ENCODE peak calls at places on chromosomes 2 and 18, in ten cellular contexts. B, W, U, Q, R, P, O, F, E and A are unnamed samples.

GRCh38 chr2:89767581-89768435 is 1076.3 kb downstream of the RPIA start:
- DNase-seq in O (no peak), B (no peak), E (no peak), W (no peak), R (no peak), Q (peak), F (no peak), U (no peak), P (no peak), A (no peak)

GRCh38 chr2:112579280-112579679 is 5.1 kb upstream of the CHCHD5 start:
- DNase-seq in B (no peak), R (no peak), E (no peak), W (no peak), Q (no peak), U (no peak), F (peak), P (no peak), O (no peak), A (no peak)

GRCh38 chr2:138665932-138666331 is 114.3 kb downstream of the NXPH2 start:
- DNase-seq in F (no peak), O (no peak), E (no peak), Q (no peak), R (no peak), P (no peak), B (no peak), W (no peak), U (no peak), A (no peak)

GRCh38 chr2:211879323-211879722 is 659.3 kb downstream of the ERBB4 start:
- DNase-seq in B (no peak), U (no peak), E (no peak), W (no peak), P (no peak), F (no peak), R (peak), O (no peak), Q (no peak), A (peak)

GRCh38 chr18:9319333-9319732 is 15.2 kb upstream of the TWSG1 start:
- DNase-seq in E (no peak), R (no peak), P (no peak), W (no peak), Q (no peak), F (no peak), O (no peak), U (no peak), B (no peak), A (no peak)

GRCh38 chr2:186641807-186642321 is 52.0 kb upstream of the FAM171B start:
- DNase-seq in O (no peak), U (peak), Q (peak), B (peak), R (no peak), P (no peak), F (peak), W (peak), E (peak), A (peak)

GRCh38 chr2:131014141-131014540 is 79.1 kb downstream of the FAM168B start:
- DNase-seq in O (no peak), E (no peak), R (no peak), P (no peak), Q (no peak), U (no peak), F (no peak), B (no peak), W (no peak), A (no peak)

GRCh38 chr2:219415580-219416232 is 2.5 kb upstream of the DES start:
- DNase-seq in P (no peak), E (no peak), O (no peak), R (no peak), B (no peak), Q (no peak), F (no peak), W (no peak), U (no peak), A (no peak)

GRCh38 chr2:112794131-112794733 is 9.9 kb upstream of the IL1A start:
- DNase-seq in R (peak), Q (peak), O (no peak), U (no peak), E (peak), P (no peak), F (no peak), W (no peak), B (no peak), A (no peak)

GRCh38 chr18:47191956-47192355 is 15.8 kb upstream of the IER3IP1 start:
- DNase-seq in W (no peak), E (no peak), Q (no peak), B (no peak), F (no peak), U (no peak), O (no peak), R (no peak), P (no peak), A (no peak)

GRCh38 chr2:96164459-96165184 is 19.4 kb upstream of the DUSP2 start:
- DNase-seq in W (peak), E (peak), F (no peak), Q (peak), B (no peak), R (no peak), O (no peak), U (no peak), P (no peak), A (no peak)

GRCh38 chr2:170307988-170308387 is 130.0 kb downstream of the MYO3B start:
- DNase-seq in B (no peak), E (no peak), P (no peak), R (no peak), U (no peak), Q (no peak), O (no peak), W (no peak), F (no peak), A (peak)

GRCh38 chr2:213627054-213627710 is 342.9 kb downstream of the SPAG16 start:
- DNase-seq in O (no peak), B (no peak), F (no peak), Q (peak), U (no peak), W (no peak), P (no peak), R (no peak), E (no peak), A (no peak)

GRCh38 chr2:214215107-214215506 is 195.7 kb upstream of the VWC2L start:
- DNase-seq in R (no peak), W (no peak), P (no peak), E (no peak), O (no peak), F (no peak), U (no peak), B (no peak), Q (no peak), A (no peak)

GRCh38 chr2:24843461-24843860 is 50.2 kb downstream of the CENPO start:
- DNase-seq in Q (no peak), B (no peak), U (no peak), E (no peak), W (no peak), R (no peak), F (no peak), P (no peak), O (no peak), A (no peak)

GRCh38 chr2:85954192-85954900 is 65.6 kb upstream of the ST3GAL5 start:
- DNase-seq in W (no peak), U (no peak), F (no peak), P (no peak), O (no peak), E (no peak), B (no peak), R (no peak), Q (no peak), A (no peak)

GRCh38 chr2:82779981-82780380 is 1679.1 kb downstream of the SUCLG1 start:
- DNase-seq in W (no peak), E (no peak), Q (no peak), R (no peak), U (no peak), P (no peak), O (no peak), F (no peak), B (no peak), A (no peak)

GRCh38 chr2:114651933-114652332 is 209.5 kb downstream of the DPP10 start:
- DNase-seq in O (no peak), F (no peak), R (no peak), B (no peak), E (no peak), Q (no peak), P (no peak), W (peak), U (no peak), A (no peak)

GRCh38 chr2:232482301-232483238 is 5.1 kb downstream of the ECEL1 start:
- DNase-seq in Q (no peak), O (peak), R (no peak), B (no peak), U (no peak), W (no peak), F (no peak), E (no peak), P (no peak), A (no peak)

GRCh38 chr2:11129598-11130449 is 25.4 kb upstream of the SLC66A3 start:
- DNase-seq in F (no peak), R (peak), P (peak), B (peak), U (peak), E (peak), O (peak), W (peak), Q (peak), A (peak)

GRCh38 chr2:218638372-218638771 is 21.1 kb downstream of the ZNF142 start:
- DNase-seq in O (no peak), E (no peak), U (no peak), W (no peak), F (no peak), P (no peak), Q (no peak), B (no peak), R (no peak), A (no peak)

GRCh38 chr2:112024896-112025491 is 30.1 kb upstream of the TMEM87B start:
- DNase-seq in P (no peak), B (no peak), R (no peak), E (no peak), W (no peak), Q (no peak), U (no peak), F (no peak), O (no peak), A (no peak)

GRCh38 chr2:1664698-1665097 is 79.6 kb downstream of the PXDN start:
- DNase-seq in E (no peak), P (no peak), U (no peak), Q (no peak), W (no peak), R (no peak), F (no peak), B (no peak), O (peak), A (no peak)

GRCh38 chr2:75710220-75710576 is 517 bp downstream of the GCFC2 start:
- DNase-seq in E (no peak), Q (no peak), B (no peak), F (no peak), U (no peak), R (no peak), O (no peak), W (no peak), P (no peak), A (no peak)

GRCh38 chr2:9914384-9915065 is 37.0 kb upstream of the GRHL1 start:
- DNase-seq in W (no peak), P (no peak), O (no peak), B (no peak), U (no peak), Q (peak), E (peak), R (peak), F (peak), A (no peak)

GRCh38 chr2:204989877-204990276 is 444.6 kb downstream of the PARD3B start:
- DNase-seq in F (no peak), R (no peak), W (no peak), P (no peak), Q (no peak), E (no peak), U (no peak), B (no peak), O (no peak), A (no peak)

GRCh38 chr2:160994141-160995002 is 165.9 kb upstream of the TANK start:
- DNase-seq in E (peak), Q (peak), U (peak), B (peak), P (peak), R (peak), W (peak), F (peak), O (peak), A (peak)

GRCh38 chr18:26436176-26437031 is 111.9 kb downstream of the KCTD1 start:
- DNase-seq in B (no peak), Q (no peak), O (no peak), E (no peak), W (no peak), P (no peak), R (no peak), U (no peak), F (peak), A (no peak)

GRCh38 chr2:158932246-158932645 is 36.2 kb upstream of the TANC1 start:
- DNase-seq in U (no peak), B (no peak), Q (no peak), R (no peak), P (no peak), F (no peak), E (no peak), O (no peak), W (no peak), A (no peak)

GRCh38 chr2:236760246-236760645 is 190.6 kb downstream of the ACKR3 start:
- DNase-seq in E (no peak), P (no peak), B (no peak), W (no peak), U (no peak), Q (no peak), F (no peak), R (no peak), O (no peak), A (no peak)

GRCh38 chr18:76354348-76354747 is 140.7 kb downstream of the ZNF516 start:
- DNase-seq in U (no peak), W (no peak), B (no peak), E (no peak), Q (no peak), F (no peak), O (peak), P (no peak), R (no peak), A (no peak)

GRCh38 chr18:54148678-54149077 is 75.8 kb downstream of the MBD2 start:
- DNase-seq in Q (no peak), B (no peak), E (no peak), R (no peak), U (no peak), W (no peak), P (no peak), O (no peak), F (no peak), A (no peak)

GRCh38 chr2:240435457-240435954 is at the start of gene GPC1:
- DNase-seq in O (peak), Q (peak), E (no peak), R (no peak), W (peak), U (peak), F (peak), P (peak), B (peak), A (peak)

GRCh38 chr2:17301437-17301836 is 216.8 kb downstream of the RAD51AP2 start:
- DNase-seq in F (no peak), U (no peak), W (peak), B (no peak), Q (no peak), E (no peak), O (no peak), R (no peak), P (no peak), A (no peak)